ENCODE peak calls at places on chromosomes 6 and 20, in six cellular contexts. Z is spleen, F is right lobe of liver, I is retinal pigment epithelial cell, D is GM23338, O is mucosa of descending colon. U is an unnamed sample.

GRCh38 chr20:4949833-4950178 is 51.5 kb downstream of the SLC23A2 start:
- DNase-seq in O (no peak), I (no peak), F (no peak), Z (no peak), D (peak; percentile 62), U (no peak)

GRCh38 chr20:49286689-49287551 is 9.1 kb upstream of the ZNFX1 start:
- DNase-seq in I (no peak), O (no peak), F (no peak), Z (no peak), D (peak; percentile 56), U (no peak)

GRCh38 chr6:25202505-25202904 is 76.7 kb upstream of the CARMIL1 start:
- DNase-seq in F (no peak), D (no peak), I (no peak), Z (no peak), O (no peak), U (peak; percentile 46)

GRCh38 chr6:14272111-14273085 is 154.8 kb downstream of the CD83 start:
- DNase-seq in I (no peak), D (no peak), O (no peak), F (no peak), Z (no peak), U (no peak)

GRCh38 chr6:11714798-11715285 is 63.8 kb downstream of the ADTRP start:
- DNase-seq in O (no peak), F (no peak), I (peak; percentile 81), D (no peak), Z (no peak), U (no peak)

GRCh38 chr6:167831281-167831680 is 4.6 kb downstream of the AFDN start:
- DNase-seq in I (no peak), F (no peak), Z (no peak), O (no peak), D (no peak), U (no peak)

GRCh38 chr6:22221630-22222029 is 75.2 kb downstream of the PRL start:
- DNase-seq in I (no peak), O (no peak), F (no peak), Z (no peak), D (peak; percentile 63), U (no peak)

GRCh38 chr6:145148392-145149175 is 586.7 kb downstream of the EPM2A start:
- DNase-seq in Z (no peak), O (no peak), F (no peak), I (peak; percentile 48), D (peak; percentile 25), U (peak; percentile 77)

GRCh38 chr6:105257350-105257749 is 77.5 kb upstream of the POPDC3 start:
- DNase-seq in Z (no peak), O (no peak), F (no peak), I (no peak), D (no peak), U (no peak)

GRCh38 chr20:31535298-31535697 is 21.1 kb downstream of the HM13 start:
- DNase-seq in F (no peak), Z (no peak), I (no peak), O (no peak), D (no peak), U (no peak)

GRCh38 chr6:95693108-95693507 is 115.8 kb downstream of the MANEA start:
- DNase-seq in F (no peak), Z (no peak), D (peak; percentile 38), O (no peak), I (no peak), U (no peak)

GRCh38 chr6:161407581-161407980 is 133.7 kb upstream of the AGPAT4 start:
- DNase-seq in Z (no peak), D (no peak), F (no peak), O (no peak), I (peak; percentile 84), U (no peak)

GRCh38 chr20:35200255-35200654 is 26.2 kb upstream of the MMP24 start:
- DNase-seq in I (peak; percentile 20), Z (no peak), F (no peak), O (no peak), D (no peak), U (peak; percentile 28)

GRCh38 chr20:40251284-40251932 is 437.6 kb downstream of the MAFB start:
- DNase-seq in Z (no peak), F (peak; percentile 58), I (no peak), D (peak; percentile 90), O (no peak), U (no peak)

GRCh38 chr6:131980791-131981623 is 29.8 kb upstream of the CCN2 start:
- DNase-seq in D (no peak), O (peak; percentile 43), I (no peak), Z (no peak), F (peak; percentile 73), U (no peak)

GRCh38 chr20:49799698-49800097 is 12.9 kb upstream of the SLC9A8 start:
- DNase-seq in D (no peak), Z (no peak), O (no peak), I (no peak), F (no peak), U (no peak)

GRCh38 chr6:121504227-121504626 is 68.8 kb downstream of the GJA1 start:
- DNase-seq in I (no peak), D (no peak), F (no peak), Z (no peak), O (no peak), U (peak; percentile 76)

GRCh38 chr6:32947552-32948465 is 5.1 kb downstream of the HLA-DMA start:
- DNase-seq in F (no peak), O (peak; percentile 58), Z (no peak), D (peak; percentile 86), I (no peak), U (no peak)

GRCh38 chr20:1185781-1186334 is 1.1 kb upstream of the TMEM74B start:
- DNase-seq in O (peak; percentile 66), D (peak; percentile 81), F (no peak), Z (no peak), I (no peak), U (no peak)

GRCh38 chr6:44454198-44454597 is 66.7 kb downstream of the CDC5L start:
- DNase-seq in I (no peak), D (no peak), Z (no peak), O (no peak), F (no peak), U (no peak)

GRCh38 chr20:57514273-57514751 is 10.6 kb downstream of the CTCFL start:
- DNase-seq in I (peak; percentile 10), F (peak; percentile 77), O (peak; percentile 72), Z (no peak), D (peak; percentile 92), U (peak; percentile 25)

GRCh38 chr20:16191496-16191895 is 381.8 kb downstream of the KIF16B start:
- DNase-seq in Z (no peak), F (no peak), I (no peak), D (no peak), O (no peak), U (no peak)

GRCh38 chr20:16189371-16189770 is 383.9 kb downstream of the KIF16B start:
- DNase-seq in F (no peak), D (no peak), O (no peak), I (no peak), Z (no peak), U (no peak)

GRCh38 chr20:16194961-16195360 is 378.3 kb downstream of the KIF16B start:
- DNase-seq in Z (no peak), D (no peak), I (no peak), F (no peak), O (no peak), U (no peak)
- TF ChIP-seq CTCF in Z (no peak), D (no peak), I (no peak), F (no peak), O (no peak), U (no peak)

DNA sequence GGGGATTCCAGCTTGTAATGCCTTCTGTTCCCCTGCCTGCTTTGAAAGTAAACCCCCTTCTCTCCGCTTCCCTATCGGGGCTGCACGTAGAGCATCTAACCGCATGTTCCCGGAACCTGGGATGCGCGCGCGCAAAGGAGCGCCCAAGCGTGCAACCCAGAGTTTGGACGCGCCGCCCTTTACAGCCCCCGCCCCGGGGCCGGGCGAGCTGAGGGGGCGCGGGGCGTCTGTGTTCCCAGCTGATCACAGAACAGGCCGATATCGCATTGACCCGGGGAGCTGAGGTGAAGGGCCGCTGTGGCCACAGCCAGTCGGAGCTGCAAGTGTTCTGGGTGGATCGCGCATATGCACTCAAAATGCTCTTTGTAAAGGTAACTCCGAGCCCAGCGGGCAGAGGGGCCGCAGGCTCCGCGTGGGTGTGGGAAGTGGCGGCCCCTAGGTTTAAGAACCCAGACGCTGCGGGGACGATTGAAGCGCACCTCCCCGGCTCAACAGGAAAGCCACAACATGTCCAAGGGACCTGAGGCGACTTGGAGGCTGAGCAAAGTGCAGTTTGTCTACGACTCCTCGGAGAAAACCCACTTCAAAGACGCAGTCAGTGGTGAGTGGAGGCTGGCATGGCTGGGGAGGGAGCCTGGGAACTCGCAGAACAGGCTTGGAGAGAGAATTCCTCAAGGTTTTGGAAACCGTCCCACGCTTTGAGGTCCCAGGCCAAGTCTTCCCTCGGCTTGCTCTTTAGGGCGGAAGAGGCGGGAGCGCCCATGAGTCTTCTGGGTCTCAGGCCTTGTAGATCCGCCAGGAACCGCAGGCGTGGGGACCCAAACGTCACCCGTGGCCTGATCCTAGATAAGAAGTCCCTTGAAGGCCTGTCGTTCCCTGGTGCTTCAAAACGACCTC is 1.6 kb downstream of the LAMP5 start:
- DNase-seq in I (no peak), Z (no peak), O (no peak), F (no peak), D (peak; percentile 73), U (no peak)
- H3K4me3 ChIP-seq in I (no peak overlapping the region), Z (peak overlapping the region; percentile 30), O (no peak overlapping the region), F (no peak overlapping the region), D (peak overlapping the region; percentile 65), U (no peak overlapping the region)

GRCh38 chr20:63538204-63539091 is 1.3 kb upstream of the PTK6 start:
- DNase-seq in F (no peak), O (peak; percentile 96), Z (no peak), I (no peak), D (peak; percentile 66), U (no peak)
- TF ChIP-seq CTCF in F (no peak), O (no peak), Z (peak; percentile 30), I (peak; percentile 35), D (peak; percentile 62), U (no peak)

GRCh38 chr6:15301179-15302006 is 55.5 kb downstream of the JARID2 start:
- DNase-seq in Z (no peak), F (no peak), D (no peak), I (no peak), O (no peak), U (no peak)

GRCh38 chr6:15296249-15296648 is 50.4 kb downstream of the JARID2 start:
- DNase-seq in F (no peak), O (no peak), Z (no peak), I (no peak), D (no peak), U (no peak)

GRCh38 chr6:15299430-15300131 is 53.7 kb downstream of the JARID2 start:
- DNase-seq in O (peak; percentile 48), D (no peak), F (no peak), Z (peak; percentile 91), I (no peak), U (no peak)

GRCh38 chr6:15296735-15297134 is 50.9 kb downstream of the JARID2 start:
- DNase-seq in F (no peak), Z (no peak), I (no peak), O (no peak), D (no peak), U (no peak)

DNA sequence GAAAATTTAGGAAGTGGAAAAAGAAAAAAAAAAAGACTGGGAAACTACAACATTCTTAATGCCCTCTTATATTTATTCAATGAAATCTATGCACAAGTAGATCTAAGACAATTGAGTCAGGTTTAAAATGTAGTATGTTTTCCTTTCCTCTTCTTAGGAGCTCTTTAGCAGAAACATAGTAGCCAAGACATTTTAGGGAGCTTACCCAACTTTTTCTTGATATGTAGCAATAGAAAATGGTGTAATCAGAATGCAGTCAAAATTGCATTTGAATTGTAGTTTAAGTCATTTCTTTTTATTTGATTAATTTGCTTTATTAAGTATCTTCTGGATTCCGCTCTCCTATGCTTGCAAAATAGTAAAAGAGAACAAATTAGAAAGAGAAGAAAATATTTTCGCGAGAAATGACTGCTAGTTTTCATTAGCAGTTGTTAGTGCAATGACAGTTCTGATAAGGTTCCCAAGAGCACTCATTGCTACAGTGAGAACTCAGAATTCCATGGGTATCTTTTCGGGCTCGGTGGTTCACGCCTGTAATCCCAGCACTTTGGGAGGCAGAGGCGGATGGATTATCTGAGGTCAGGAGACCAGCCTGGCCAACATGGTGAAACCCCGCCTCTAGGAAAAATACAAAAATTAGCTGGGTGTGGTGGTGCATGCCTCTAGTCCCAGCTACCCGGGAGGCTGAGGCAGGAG is 52.2 kb downstream of the JARID2 start:
- DNase-seq in I (no peak), Z (peak; percentile 21), O (no peak), F (no peak), D (no peak), U (no peak)
- H3K4me3 ChIP-seq in I (no peak overlapping the region), Z (no peak overlapping the region), O (no peak overlapping the region), F (no peak overlapping the region), D (no peak overlapping the region), U (no peak overlapping the region)

U was measured in AG09309.